ENCODE peak calls at places on chromosome 15, in eight cellular contexts. R, Y, A, G, W, H, L and I are unnamed samples. For H3K4me1, the result is how much of the 10 kb centered on the place peaks cover.

GRCh38 chr15:89999676-90000174 is 1.4 kb upstream of the ZNF710 start:
- DNase-seq in R (no peak), Y (no peak), A (peak), G (no peak), W (no peak), H (no peak), L (no peak), I (peak)

GRCh38 chr15:75694241-75695182 is 18.1 kb downstream of the CSPG4 start:
- DNase-seq in R (peak), Y (peak), A (peak), G (peak), W (peak), H (peak), L (peak), I (peak)

GRCh38 chr15:41494190-41494921 is 682 bp downstream of the ITPKA start:
- DNase-seq in R (no peak), Y (peak), A (peak), G (no peak), W (no peak), H (no peak), L (peak), I (peak)

GRCh38 chr15:50024183-50024795 is 94.7 kb downstream of the ATP8B4 start:
- DNase-seq in R (peak), Y (no peak), A (no peak), G (no peak), W (no peak), H (no peak), L (no peak), I (no peak)

GRCh38 chr15:90479656-90480055 is 50.1 kb upstream of the CRTC3 start:
- DNase-seq in R (peak), Y (no peak), A (no peak), G (no peak), W (no peak), H (no peak), L (no peak), I (no peak)

GRCh38 chr15:83733206-83733605 is 79.3 kb downstream of the ADAMTSL3 start:
- DNase-seq in R (no peak), Y (no peak), A (no peak), G (no peak), W (no peak), H (no peak), L (no peak), I (peak)

GRCh38 chr15:41494922-41495735 is 1.5 kb downstream of the ITPKA start:
- DNase-seq in R (no peak), Y (peak), A (peak), G (no peak), W (no peak), H (no peak), L (no peak), I (no peak)

GRCh38 chr15:70320077-70320830 is 222.5 kb upstream of the TLE3 start:
- DNase-seq in R (no peak), Y (peak), A (no peak), G (no peak), W (no peak), H (no peak), L (no peak), I (no peak)

GRCh38 chr15:74127954-74128784 is 2.2 kb upstream of the ISLR2 start:
- DNase-seq in R (no peak), Y (no peak), A (peak), G (no peak), W (no peak), H (peak), L (no peak), I (peak)
- H3K4me1 ChIP-seq in R (under half), Y (under half), A (under half), G (under half), W (under half), H (half or more), L (under half), I (under half)

GRCh38 chr15:67836134-67836455 is 3.8 kb downstream of the RNU6-1 start:
- DNase-seq in R (no peak), Y (no peak), A (peak), G (no peak), W (no peak), H (no peak), L (no peak), I (no peak)

GRCh38 chr15:67834593-67835348 is 5.1 kb downstream of the RNU6-1 start:
- DNase-seq in R (no peak), Y (no peak), A (peak), G (no peak), W (no peak), H (no peak), L (no peak), I (no peak)

GRCh38 chr15:67834249-67834592 is 5.6 kb downstream of the RNU6-1 start:
- DNase-seq in R (no peak), Y (no peak), A (no peak), G (no peak), W (no peak), H (no peak), L (no peak), I (no peak)

GRCh38 chr15:67836477-67836876 is 3.4 kb downstream of the RNU6-1 start:
- DNase-seq in R (peak), Y (peak), A (peak), G (no peak), W (no peak), H (peak), L (no peak), I (peak)

DNA sequence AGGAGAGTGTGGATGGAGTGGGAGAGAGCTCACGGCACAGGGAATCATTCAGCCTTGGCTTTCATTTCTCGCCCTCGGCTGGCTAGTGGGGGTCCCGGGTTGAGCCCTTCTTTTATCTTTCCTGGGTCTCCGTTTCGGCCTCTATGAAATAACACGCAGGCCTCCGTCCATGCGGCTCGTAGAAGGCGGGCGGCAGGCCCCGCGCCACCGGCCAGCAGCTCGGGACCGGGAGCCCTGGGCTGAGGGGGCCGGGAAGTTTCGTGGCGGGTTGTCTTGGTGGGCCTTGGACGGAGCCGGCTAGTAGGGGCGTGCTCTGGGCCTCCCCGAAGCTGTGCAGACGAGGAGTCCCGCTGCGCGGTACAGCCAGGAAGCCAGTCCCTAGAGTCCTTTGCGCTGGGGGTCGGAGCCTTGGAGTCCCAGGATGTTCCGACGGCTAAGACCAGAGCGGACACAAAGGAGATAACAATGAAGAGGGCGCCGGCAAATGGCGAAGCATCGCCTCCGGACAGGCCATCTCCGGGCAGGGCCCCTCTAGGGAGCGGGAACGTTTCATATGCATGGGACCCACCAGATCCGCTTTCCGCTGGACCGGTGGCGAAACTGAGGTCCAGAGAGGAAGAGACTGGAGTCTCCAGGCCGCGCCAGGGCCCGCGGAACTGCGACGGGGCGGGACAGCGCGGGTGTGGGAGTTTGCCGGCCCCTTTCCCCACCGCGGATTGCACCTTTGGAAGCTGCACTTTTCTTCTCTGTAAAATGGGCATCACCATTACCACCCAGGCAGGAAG is 4.3 kb downstream of the RNU6-1 start:
- DNase-seq in R (no peak), Y (no peak), A (peak), G (no peak), W (no peak), H (no peak), L (no peak), I (no peak)
- H3K4me3 ChIP-seq in R (peak), Y (peak), A (peak), G (peak), W (peak), H (peak), L (no peak), I (peak)

GRCh38 chr15:78540135-78540954 is at the start of gene PSMA4:
- DNase-seq in R (peak), Y (peak), A (peak), G (peak), W (peak), H (peak), L (peak), I (peak)
- TF ChIP-seq CTCF in R (no peak), Y (no peak), A (peak), G (no peak), W (peak), H (peak), L (no peak), I (no peak)

GRCh38 chr15:99305761-99306505 is 54.7 kb downstream of the LRRC28 start:
- DNase-seq in R (peak), Y (no peak), A (peak), G (no peak), W (peak), H (peak), L (no peak), I (peak)
- H3K4me1 ChIP-seq in R (under half), Y (under half), A (under half), G (under half), W (under half), H (under half), L (under half), I (under half)

GRCh38 chr15:53903129-53903528 is 75.1 kb upstream of the UNC13C start:
- DNase-seq in R (no peak), Y (no peak), A (no peak), G (no peak), W (no peak), H (no peak), L (no peak), I (no peak)
- H3K4me3 ChIP-seq in R (no peak), Y (no peak), A (no peak), G (no peak), W (no peak), H (no peak), L (no peak), I (no peak)

DNA sequence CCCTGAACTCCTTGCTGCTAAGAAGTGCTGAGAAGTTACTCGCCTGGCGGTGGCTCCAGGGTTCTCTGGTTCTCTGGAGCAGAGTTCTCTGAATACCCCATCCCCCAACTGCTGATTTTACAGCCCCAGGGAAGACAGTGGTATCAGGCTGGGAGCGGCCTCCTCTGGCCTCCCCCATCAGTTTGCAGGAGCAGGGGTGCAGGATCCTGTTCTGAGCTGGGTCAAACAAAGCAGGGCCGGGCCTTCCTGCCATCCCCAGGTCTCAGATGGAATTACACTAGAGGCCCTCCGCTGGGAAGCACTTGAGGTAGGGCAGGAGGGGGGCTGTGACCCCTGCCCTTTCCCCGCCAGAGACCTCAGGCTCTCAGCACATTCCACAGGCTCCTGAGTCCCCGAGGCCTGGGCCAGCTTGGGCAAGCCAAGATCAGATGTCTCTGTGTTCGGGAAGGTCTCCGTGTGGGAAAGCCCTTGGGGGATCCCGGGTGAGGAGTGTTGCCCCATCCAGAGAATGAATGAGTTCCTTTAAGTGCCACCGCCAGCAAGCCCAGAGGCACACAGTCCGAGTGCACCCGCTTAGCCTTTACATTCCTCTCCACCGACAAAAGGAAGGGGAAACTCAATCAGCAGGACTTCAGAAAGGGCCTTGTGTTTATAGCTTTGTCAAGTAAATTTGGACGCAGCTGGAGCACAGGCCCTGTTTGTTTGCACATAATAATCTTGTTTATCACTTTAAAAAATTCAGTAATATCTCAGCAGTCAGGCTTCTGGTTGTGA is 150.0 kb downstream of the LRRK1 start:
- DNase-seq in R (no peak), Y (no peak), A (peak), G (no peak), W (no peak), H (no peak), L (no peak), I (no peak)
- TF ChIP-seq CTCF in R (no peak), Y (no peak), A (peak), G (no peak), W (no peak), H (no peak), L (no peak), I (no peak)

GRCh38 chr15:40437754-40438687 is 2.7 kb upstream of the BAHD1 start:
- DNase-seq in R (no peak), Y (no peak), A (no peak), G (no peak), W (no peak), H (no peak), L (no peak), I (no peak)
- H3K4me1 ChIP-seq in R (under half), Y (under half), A (under half), G (under half), W (under half), H (under half), L (under half), I (under half)